ENCODE peak calls at places on chromosomes 2 and 18, in seven cellular contexts. One of them, this sample, is unnamed.

GRCh38 chr2:237128026-237128703 is 42.5 kb downstream of the COPS8 start:
- DNase-seq in upper lobe of left lung: peak
- DNase-seq in hepatocyte: peak
- DNase-seq in endodermal cell: peak
- DNase-seq in AG04450: peak
- DNase-seq in WTC11: peak
- DNase-seq in choroid plexus epithelial cell: peak
- DNase-seq in this sample: peak

GRCh38 chr18:48715651-48716354 is 177.0 kb downstream of the CTIF start:
- DNase-seq in upper lobe of left lung: peak
- DNase-seq in hepatocyte: no peak
- DNase-seq in endodermal cell: no peak
- DNase-seq in AG04450: no peak
- DNase-seq in WTC11: no peak
- DNase-seq in choroid plexus epithelial cell: peak
- DNase-seq in this sample: no peak

GRCh38 chr2:165499131-165499530 is 29.6 kb downstream of the CSRNP3 start:
- DNase-seq in upper lobe of left lung: no peak
- DNase-seq in hepatocyte: no peak
- DNase-seq in endodermal cell: no peak
- DNase-seq in AG04450: no peak
- DNase-seq in WTC11: no peak
- DNase-seq in choroid plexus epithelial cell: no peak
- DNase-seq in this sample: peak

GRCh38 chr18:26460449-26461091 is 87.8 kb downstream of the KCTD1 start:
- DNase-seq in upper lobe of left lung: peak
- DNase-seq in hepatocyte: no peak
- DNase-seq in endodermal cell: no peak
- DNase-seq in AG04450: no peak
- DNase-seq in WTC11: no peak
- DNase-seq in choroid plexus epithelial cell: peak
- DNase-seq in this sample: peak

GRCh38 chr2:61762292-61762691 is 91.6 kb downstream of the FAM161A start:
- DNase-seq in upper lobe of left lung: no peak
- DNase-seq in hepatocyte: no peak
- DNase-seq in endodermal cell: no peak
- DNase-seq in AG04450: no peak
- DNase-seq in WTC11: no peak
- DNase-seq in choroid plexus epithelial cell: no peak
- DNase-seq in this sample: no peak

GRCh38 chr18:13289501-13290205 is 71.1 kb downstream of the LDLRAD4 start:
- DNase-seq in upper lobe of left lung: no peak
- DNase-seq in hepatocyte: no peak
- DNase-seq in endodermal cell: no peak
- DNase-seq in AG04450: no peak
- DNase-seq in WTC11: no peak
- DNase-seq in choroid plexus epithelial cell: no peak
- DNase-seq in this sample: no peak

GRCh38 chr2:157174321-157174720 is 83.2 kb upstream of the GALNT5 start:
- DNase-seq in upper lobe of left lung: no peak
- DNase-seq in hepatocyte: no peak
- DNase-seq in endodermal cell: no peak
- DNase-seq in AG04450: no peak
- DNase-seq in WTC11: no peak
- DNase-seq in choroid plexus epithelial cell: no peak
- DNase-seq in this sample: no peak

GRCh38 chr2:9205481-9205880 is 1.1 kb upstream of the ASAP2 start:
- DNase-seq in upper lobe of left lung: no peak
- DNase-seq in hepatocyte: no peak
- DNase-seq in endodermal cell: no peak
- DNase-seq in AG04450: no peak
- DNase-seq in WTC11: no peak
- DNase-seq in choroid plexus epithelial cell: no peak
- DNase-seq in this sample: no peak

GRCh38 chr2:65199194-65199593 is 28.4 kb upstream of the ACTR2 start:
- DNase-seq in upper lobe of left lung: no peak
- DNase-seq in hepatocyte: no peak
- DNase-seq in endodermal cell: no peak
- DNase-seq in AG04450: no peak
- DNase-seq in WTC11: no peak
- DNase-seq in choroid plexus epithelial cell: no peak
- DNase-seq in this sample: no peak

GRCh38 chr2:202034249-202035088 is 814 bp downstream of the FZD7 start:
- DNase-seq in upper lobe of left lung: no peak
- DNase-seq in hepatocyte: peak
- DNase-seq in endodermal cell: peak
- DNase-seq in AG04450: no peak
- DNase-seq in WTC11: no peak
- DNase-seq in choroid plexus epithelial cell: peak
- DNase-seq in this sample: peak

GRCh38 chr18:43108469-43108868 is 7.0 kb downstream of the RIT2 start:
- DNase-seq in upper lobe of left lung: no peak
- DNase-seq in hepatocyte: no peak
- DNase-seq in endodermal cell: no peak
- DNase-seq in AG04450: no peak
- DNase-seq in WTC11: no peak
- DNase-seq in choroid plexus epithelial cell: no peak
- DNase-seq in this sample: no peak

GRCh38 chr2:227884511-227884947 is 13.1 kb downstream of the DAW1 start:
- DNase-seq in upper lobe of left lung: peak
- DNase-seq in hepatocyte: peak
- DNase-seq in endodermal cell: peak
- DNase-seq in AG04450: peak
- DNase-seq in WTC11: peak
- DNase-seq in choroid plexus epithelial cell: peak
- DNase-seq in this sample: peak

GRCh38 chr2:177602611-177603164 is 210.1 kb downstream of the AGPS start:
- DNase-seq in upper lobe of left lung: no peak
- DNase-seq in hepatocyte: no peak
- DNase-seq in endodermal cell: peak
- DNase-seq in AG04450: no peak
- DNase-seq in WTC11: no peak
- DNase-seq in choroid plexus epithelial cell: no peak
- DNase-seq in this sample: no peak

GRCh38 chr2:117855886-117856285 is 41.4 kb downstream of the DDX18 start:
- DNase-seq in upper lobe of left lung: no peak
- DNase-seq in hepatocyte: no peak
- DNase-seq in endodermal cell: no peak
- DNase-seq in AG04450: no peak
- DNase-seq in WTC11: no peak
- DNase-seq in choroid plexus epithelial cell: no peak
- DNase-seq in this sample: no peak

GRCh38 chr2:119468154-119468955 is 36.7 kb downstream of the TMEM37 start:
- DNase-seq in upper lobe of left lung: peak
- DNase-seq in hepatocyte: no peak
- DNase-seq in endodermal cell: no peak
- DNase-seq in AG04450: no peak
- DNase-seq in WTC11: no peak
- DNase-seq in choroid plexus epithelial cell: peak
- DNase-seq in this sample: peak

GRCh38 chr2:9344434-9344833 is 78.9 kb downstream of the ITGB1BP1 start:
- DNase-seq in upper lobe of left lung: no peak
- DNase-seq in hepatocyte: no peak
- DNase-seq in endodermal cell: no peak
- DNase-seq in AG04450: no peak
- DNase-seq in WTC11: no peak
- DNase-seq in choroid plexus epithelial cell: no peak
- DNase-seq in this sample: no peak

GRCh38 chr2:26438526-26438925 is 36.8 kb downstream of the DRC1 start:
- DNase-seq in upper lobe of left lung: no peak
- DNase-seq in hepatocyte: no peak
- DNase-seq in endodermal cell: no peak
- DNase-seq in AG04450: no peak
- DNase-seq in WTC11: no peak
- DNase-seq in choroid plexus epithelial cell: no peak
- DNase-seq in this sample: no peak

GRCh38 chr2:33118648-33119047 is 171.9 kb downstream of the LTBP1 start:
- DNase-seq in upper lobe of left lung: no peak
- DNase-seq in hepatocyte: no peak
- DNase-seq in endodermal cell: no peak
- DNase-seq in AG04450: no peak
- DNase-seq in WTC11: no peak
- DNase-seq in choroid plexus epithelial cell: no peak
- DNase-seq in this sample: no peak

GRCh38 chr18:76708036-76708726 is 114.2 kb upstream of the ZNF236 start:
- DNase-seq in upper lobe of left lung: no peak
- DNase-seq in hepatocyte: no peak
- DNase-seq in endodermal cell: no peak
- DNase-seq in AG04450: no peak
- DNase-seq in WTC11: no peak
- DNase-seq in choroid plexus epithelial cell: no peak
- DNase-seq in this sample: no peak

GRCh38 chr2:105515581-105516415 is 116.9 kb upstream of the FHL2 start:
- DNase-seq in upper lobe of left lung: peak
- DNase-seq in hepatocyte: no peak
- DNase-seq in endodermal cell: no peak
- DNase-seq in AG04450: no peak
- DNase-seq in WTC11: no peak
- DNase-seq in choroid plexus epithelial cell: no peak
- DNase-seq in this sample: peak

GRCh38 chr2:86039963-86040655 is 65.6 kb downstream of the POLR1A start:
- DNase-seq in upper lobe of left lung: no peak
- DNase-seq in hepatocyte: no peak
- DNase-seq in endodermal cell: no peak
- DNase-seq in AG04450: no peak
- DNase-seq in WTC11: no peak
- DNase-seq in choroid plexus epithelial cell: no peak
- DNase-seq in this sample: no peak

GRCh38 chr18:9613550-9614400 is 584 bp downstream of the PPP4R1 start:
- DNase-seq in upper lobe of left lung: peak
- DNase-seq in hepatocyte: peak
- DNase-seq in endodermal cell: peak
- DNase-seq in AG04450: no peak
- DNase-seq in WTC11: peak
- DNase-seq in choroid plexus epithelial cell: peak
- DNase-seq in this sample: peak
- TF ChIP-seq CTCF in upper lobe of left lung: no peak
- TF ChIP-seq CTCF in hepatocyte: no peak
- TF ChIP-seq CTCF in endodermal cell: peak
- TF ChIP-seq CTCF in AG04450: no peak
- TF ChIP-seq CTCF in WTC11: no peak
- TF ChIP-seq CTCF in choroid plexus epithelial cell: no peak
- TF ChIP-seq CTCF in this sample: no peak

GRCh38 chr18:78583739-78584066 is 395.9 kb upstream of the SALL3 start:
- DNase-seq in upper lobe of left lung: peak
- DNase-seq in hepatocyte: no peak
- DNase-seq in endodermal cell: no peak
- DNase-seq in AG04450: no peak
- DNase-seq in WTC11: no peak
- DNase-seq in choroid plexus epithelial cell: no peak
- DNase-seq in this sample: no peak
- TF ChIP-seq CTCF in upper lobe of left lung: no peak
- TF ChIP-seq CTCF in hepatocyte: no peak
- TF ChIP-seq CTCF in endodermal cell: no peak
- TF ChIP-seq CTCF in AG04450: no peak
- TF ChIP-seq CTCF in WTC11: no peak
- TF ChIP-seq CTCF in choroid plexus epithelial cell: no peak
- TF ChIP-seq CTCF in this sample: no peak

DNA sequence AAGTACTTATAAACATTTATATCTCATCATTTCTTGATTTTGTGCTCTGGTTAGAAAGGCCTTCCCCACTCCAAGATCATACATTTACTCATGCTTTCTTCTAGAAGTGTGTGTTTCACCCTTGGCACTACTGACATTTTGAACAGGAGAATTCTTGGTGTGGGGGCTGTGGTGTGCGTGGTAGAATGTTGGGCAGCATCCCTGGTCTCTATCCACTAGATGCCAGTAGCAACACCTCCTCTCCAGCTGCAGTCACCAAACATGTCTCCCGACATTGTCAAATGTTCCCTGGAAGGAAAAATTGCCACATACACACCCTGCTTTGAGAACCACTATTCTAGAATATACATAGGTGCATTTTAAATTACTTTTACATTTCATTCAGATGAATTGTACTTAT is 8.7 kb upstream of the TGIF1 start:
- DNase-seq in upper lobe of left lung: peak
- DNase-seq in hepatocyte: peak
- DNase-seq in endodermal cell: no peak
- DNase-seq in AG04450: no peak
- DNase-seq in WTC11: peak
- DNase-seq in choroid plexus epithelial cell: peak
- DNase-seq in this sample: peak
- TF ChIP-seq CTCF in upper lobe of left lung: peak
- TF ChIP-seq CTCF in hepatocyte: peak
- TF ChIP-seq CTCF in endodermal cell: peak
- TF ChIP-seq CTCF in AG04450: no peak
- TF ChIP-seq CTCF in WTC11: no peak
- TF ChIP-seq CTCF in choroid plexus epithelial cell: peak
- TF ChIP-seq CTCF in this sample: no peak

GRCh38 chr2:223604231-223604630 is 2.1 kb upstream of the SCG2 start:
- DNase-seq in upper lobe of left lung: no peak
- DNase-seq in hepatocyte: no peak
- DNase-seq in endodermal cell: no peak
- DNase-seq in AG04450: no peak
- DNase-seq in WTC11: no peak
- DNase-seq in choroid plexus epithelial cell: no peak
- DNase-seq in this sample: no peak

GRCh38 chr2:223600056-223600455 is 2.1 kb downstream of the SCG2 start:
- DNase-seq in upper lobe of left lung: no peak
- DNase-seq in hepatocyte: no peak
- DNase-seq in endodermal cell: no peak
- DNase-seq in AG04450: no peak
- DNase-seq in WTC11: no peak
- DNase-seq in choroid plexus epithelial cell: no peak
- DNase-seq in this sample: no peak

GRCh38 chr2:223599646-223600009 is 2.5 kb downstream of the SCG2 start:
- DNase-seq in upper lobe of left lung: no peak
- DNase-seq in hepatocyte: no peak
- DNase-seq in endodermal cell: no peak
- DNase-seq in AG04450: no peak
- DNase-seq in WTC11: no peak
- DNase-seq in choroid plexus epithelial cell: peak
- DNase-seq in this sample: no peak

GRCh38 chr2:223602972-223603371 is 811 bp upstream of the SCG2 start:
- DNase-seq in upper lobe of left lung: no peak
- DNase-seq in hepatocyte: no peak
- DNase-seq in endodermal cell: no peak
- DNase-seq in AG04450: no peak
- DNase-seq in WTC11: no peak
- DNase-seq in choroid plexus epithelial cell: peak
- DNase-seq in this sample: no peak

DNA sequence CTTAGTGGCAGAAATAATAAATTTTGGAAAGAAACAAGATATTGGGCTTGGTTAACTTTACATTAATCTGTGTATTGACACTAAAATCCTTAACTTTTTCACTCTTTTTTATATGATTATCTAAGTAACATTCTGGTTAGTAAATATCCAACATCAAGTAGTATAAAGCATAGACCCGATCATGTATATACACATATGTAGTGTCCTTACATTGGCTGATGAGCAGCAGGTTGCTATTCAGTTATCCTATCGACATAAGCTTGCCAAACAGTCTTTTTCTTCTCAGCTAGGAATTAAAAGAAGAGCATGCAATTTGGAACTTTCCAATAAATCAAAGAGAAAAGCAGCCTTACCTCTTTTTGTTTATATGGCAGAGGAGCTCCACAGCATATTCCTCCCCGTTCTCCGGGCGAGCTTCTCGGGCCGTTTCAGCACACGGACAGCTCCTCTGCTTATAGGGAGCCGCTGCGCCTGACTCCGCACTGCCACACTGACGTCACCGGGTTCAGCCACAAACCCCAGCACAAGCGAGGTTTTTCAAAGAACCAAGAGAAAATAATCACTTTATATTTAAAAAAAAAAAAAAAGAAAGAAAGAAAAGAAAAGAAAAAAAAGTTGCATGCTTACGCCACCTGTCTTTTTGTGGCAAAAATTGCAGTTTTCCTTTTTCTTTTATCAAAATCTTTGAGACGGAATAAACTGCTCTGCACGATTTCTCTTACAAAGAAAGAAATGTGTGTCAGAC is at the start of gene SCG2:
- DNase-seq in upper lobe of left lung: peak
- DNase-seq in hepatocyte: peak
- DNase-seq in endodermal cell: peak
- DNase-seq in AG04450: peak
- DNase-seq in WTC11: peak
- DNase-seq in choroid plexus epithelial cell: peak
- DNase-seq in this sample: peak
- TF ChIP-seq CTCF in upper lobe of left lung: no peak
- TF ChIP-seq CTCF in hepatocyte: peak
- TF ChIP-seq CTCF in endodermal cell: peak
- TF ChIP-seq CTCF in AG04450: peak
- TF ChIP-seq CTCF in WTC11: no peak
- TF ChIP-seq CTCF in choroid plexus epithelial cell: peak
- TF ChIP-seq CTCF in this sample: peak

This sample was measured in MCF 10A.